ENCODE peak calls at places on chromosomes 6 and 20, in six cellular contexts. One of them, this sample, is unnamed. For H3K4me1, the result is how much of the 10 kb centered on the place peaks cover.

GRCh38 chr6:166253277-166254229 is 54.6 kb downstream of the PRR18 start:
- DNase-seq in lung: no peak
- DNase-seq in CD8-positive, alpha-beta memory T cell: no peak
- DNase-seq in naive thymus-derived CD4-positive, alpha-beta T cell: no peak
- DNase-seq in CD8-positive, alpha-beta T cell: no peak
- DNase-seq in A673: peak
- DNase-seq in this sample: no peak

GRCh38 chr6:133131621-133132020 is 109.5 kb upstream of the EYA4 start:
- DNase-seq in CD8-positive, alpha-beta T cell: no peak
- DNase-seq in naive thymus-derived CD4-positive, alpha-beta T cell: no peak
- DNase-seq in lung: no peak
- DNase-seq in CD8-positive, alpha-beta memory T cell: no peak
- DNase-seq in A673: no peak
- DNase-seq in this sample: no peak

GRCh38 chr20:58718729-58719128 is 26.1 kb downstream of the NPEPL1 start:
- DNase-seq in CD8-positive, alpha-beta T cell: no peak
- DNase-seq in naive thymus-derived CD4-positive, alpha-beta T cell: no peak
- DNase-seq in CD8-positive, alpha-beta memory T cell: no peak
- DNase-seq in lung: peak
- DNase-seq in A673: no peak
- DNase-seq in this sample: peak

GRCh38 chr20:59604770-59605665 is 678 bp downstream of the PHACTR3 start:
- DNase-seq in CD8-positive, alpha-beta memory T cell: no peak
- DNase-seq in lung: no peak
- DNase-seq in naive thymus-derived CD4-positive, alpha-beta T cell: no peak
- DNase-seq in A673: no peak
- DNase-seq in CD8-positive, alpha-beta T cell: no peak
- DNase-seq in this sample: no peak

GRCh38 chr6:108944707-108945685 is 96.8 kb downstream of the ARMC2 start:
- DNase-seq in naive thymus-derived CD4-positive, alpha-beta T cell: no peak
- DNase-seq in lung: no peak
- DNase-seq in CD8-positive, alpha-beta memory T cell: no peak
- DNase-seq in CD8-positive, alpha-beta T cell: no peak
- DNase-seq in A673: no peak
- DNase-seq in this sample: no peak

GRCh38 chr6:84007871-84008270 is 25.7 kb upstream of the MRAP2 start:
- DNase-seq in naive thymus-derived CD4-positive, alpha-beta T cell: no peak
- DNase-seq in A673: no peak
- DNase-seq in CD8-positive, alpha-beta memory T cell: no peak
- DNase-seq in lung: no peak
- DNase-seq in CD8-positive, alpha-beta T cell: no peak
- DNase-seq in this sample: no peak

GRCh38 chr20:34709044-34709835 is 5.1 kb downstream of the TP53INP2 start:
- DNase-seq in CD8-positive, alpha-beta T cell: peak
- DNase-seq in CD8-positive, alpha-beta memory T cell: peak
- DNase-seq in A673: peak
- DNase-seq in naive thymus-derived CD4-positive, alpha-beta T cell: peak
- DNase-seq in lung: peak
- DNase-seq in this sample: peak

GRCh38 chr6:12238191-12238590 is 52.0 kb upstream of the EDN1 start:
- DNase-seq in CD8-positive, alpha-beta T cell: no peak
- DNase-seq in CD8-positive, alpha-beta memory T cell: no peak
- DNase-seq in lung: no peak
- DNase-seq in naive thymus-derived CD4-positive, alpha-beta T cell: no peak
- DNase-seq in A673: no peak
- DNase-seq in this sample: no peak

GRCh38 chr20:1291191-1291741 is 25.2 kb downstream of the SNPH start:
- DNase-seq in A673: peak
- DNase-seq in CD8-positive, alpha-beta memory T cell: no peak
- DNase-seq in naive thymus-derived CD4-positive, alpha-beta T cell: no peak
- DNase-seq in CD8-positive, alpha-beta T cell: no peak
- DNase-seq in lung: no peak
- DNase-seq in this sample: no peak

GRCh38 chr6:143992285-143992684 is 15.8 kb downstream of the PLAGL1 start:
- DNase-seq in CD8-positive, alpha-beta T cell: no peak
- DNase-seq in A673: no peak
- DNase-seq in lung: no peak
- DNase-seq in CD8-positive, alpha-beta memory T cell: no peak
- DNase-seq in naive thymus-derived CD4-positive, alpha-beta T cell: no peak
- DNase-seq in this sample: no peak

GRCh38 chr6:161348628-161348994 is 74.8 kb upstream of the AGPAT4 start:
- DNase-seq in naive thymus-derived CD4-positive, alpha-beta T cell: no peak
- DNase-seq in CD8-positive, alpha-beta memory T cell: no peak
- DNase-seq in lung: no peak
- DNase-seq in A673: no peak
- DNase-seq in CD8-positive, alpha-beta T cell: no peak
- DNase-seq in this sample: no peak

GRCh38 chr6:27296106-27296783 is 15.8 kb downstream of the POM121L2 start:
- DNase-seq in CD8-positive, alpha-beta T cell: no peak
- DNase-seq in CD8-positive, alpha-beta memory T cell: no peak
- DNase-seq in naive thymus-derived CD4-positive, alpha-beta T cell: no peak
- DNase-seq in lung: no peak
- DNase-seq in A673: peak
- DNase-seq in this sample: no peak

GRCh38 chr6:168877821-168878282 is 375.8 kb downstream of the THBS2 start:
- DNase-seq in A673: no peak
- DNase-seq in naive thymus-derived CD4-positive, alpha-beta T cell: no peak
- DNase-seq in CD8-positive, alpha-beta memory T cell: no peak
- DNase-seq in lung: no peak
- DNase-seq in CD8-positive, alpha-beta T cell: no peak
- DNase-seq in this sample: no peak

GRCh38 chr20:34175879-34176278 is 63.8 kb upstream of the EIF2S2 start:
- DNase-seq in CD8-positive, alpha-beta T cell: no peak
- DNase-seq in lung: no peak
- DNase-seq in naive thymus-derived CD4-positive, alpha-beta T cell: no peak
- DNase-seq in CD8-positive, alpha-beta memory T cell: no peak
- DNase-seq in A673: no peak
- DNase-seq in this sample: no peak

GRCh38 chr20:25272223-25273000 is 24.5 kb downstream of the PYGB start:
- DNase-seq in naive thymus-derived CD4-positive, alpha-beta T cell: no peak
- DNase-seq in CD8-positive, alpha-beta memory T cell: no peak
- DNase-seq in CD8-positive, alpha-beta T cell: no peak
- DNase-seq in A673: no peak
- DNase-seq in lung: no peak
- DNase-seq in this sample: peak

GRCh38 chr6:125252891-125253290 is 48.9 kb downstream of the HDDC2 start:
- DNase-seq in CD8-positive, alpha-beta memory T cell: no peak
- DNase-seq in CD8-positive, alpha-beta T cell: no peak
- DNase-seq in naive thymus-derived CD4-positive, alpha-beta T cell: no peak
- DNase-seq in A673: no peak
- DNase-seq in lung: no peak
- DNase-seq in this sample: no peak

GRCh38 chr20:32155017-32155965 is 45.8 kb downstream of the TM9SF4 start:
- DNase-seq in lung: peak
- DNase-seq in CD8-positive, alpha-beta T cell: peak
- DNase-seq in CD8-positive, alpha-beta memory T cell: no peak
- DNase-seq in A673: peak
- DNase-seq in naive thymus-derived CD4-positive, alpha-beta T cell: no peak
- DNase-seq in this sample: peak

GRCh38 chr20:51365670-51366069 is 176.8 kb downstream of the NFATC2 start:
- DNase-seq in lung: no peak
- DNase-seq in CD8-positive, alpha-beta T cell: no peak
- DNase-seq in A673: no peak
- DNase-seq in CD8-positive, alpha-beta memory T cell: no peak
- DNase-seq in naive thymus-derived CD4-positive, alpha-beta T cell: no peak
- DNase-seq in this sample: peak

GRCh38 chr6:159451051-159451450 is 242.0 kb downstream of the SOD2 start:
- DNase-seq in lung: no peak
- DNase-seq in A673: no peak
- DNase-seq in naive thymus-derived CD4-positive, alpha-beta T cell: no peak
- DNase-seq in CD8-positive, alpha-beta memory T cell: no peak
- DNase-seq in CD8-positive, alpha-beta T cell: no peak
- DNase-seq in this sample: no peak

GRCh38 chr6:47495954-47496545 is 18.5 kb downstream of the CD2AP start:
- DNase-seq in naive thymus-derived CD4-positive, alpha-beta T cell: no peak
- DNase-seq in lung: no peak
- DNase-seq in A673: no peak
- DNase-seq in CD8-positive, alpha-beta T cell: no peak
- DNase-seq in CD8-positive, alpha-beta memory T cell: no peak
- DNase-seq in this sample: no peak
- H3K4me1 ChIP-seq in naive thymus-derived CD4-positive, alpha-beta T cell: under half
- H3K4me1 ChIP-seq in lung: under half
- H3K4me1 ChIP-seq in A673: under half
- H3K4me1 ChIP-seq in CD8-positive, alpha-beta T cell: under half
- H3K4me1 ChIP-seq in CD8-positive, alpha-beta memory T cell: under half
- H3K4me1 ChIP-seq in this sample: under half

DNA sequence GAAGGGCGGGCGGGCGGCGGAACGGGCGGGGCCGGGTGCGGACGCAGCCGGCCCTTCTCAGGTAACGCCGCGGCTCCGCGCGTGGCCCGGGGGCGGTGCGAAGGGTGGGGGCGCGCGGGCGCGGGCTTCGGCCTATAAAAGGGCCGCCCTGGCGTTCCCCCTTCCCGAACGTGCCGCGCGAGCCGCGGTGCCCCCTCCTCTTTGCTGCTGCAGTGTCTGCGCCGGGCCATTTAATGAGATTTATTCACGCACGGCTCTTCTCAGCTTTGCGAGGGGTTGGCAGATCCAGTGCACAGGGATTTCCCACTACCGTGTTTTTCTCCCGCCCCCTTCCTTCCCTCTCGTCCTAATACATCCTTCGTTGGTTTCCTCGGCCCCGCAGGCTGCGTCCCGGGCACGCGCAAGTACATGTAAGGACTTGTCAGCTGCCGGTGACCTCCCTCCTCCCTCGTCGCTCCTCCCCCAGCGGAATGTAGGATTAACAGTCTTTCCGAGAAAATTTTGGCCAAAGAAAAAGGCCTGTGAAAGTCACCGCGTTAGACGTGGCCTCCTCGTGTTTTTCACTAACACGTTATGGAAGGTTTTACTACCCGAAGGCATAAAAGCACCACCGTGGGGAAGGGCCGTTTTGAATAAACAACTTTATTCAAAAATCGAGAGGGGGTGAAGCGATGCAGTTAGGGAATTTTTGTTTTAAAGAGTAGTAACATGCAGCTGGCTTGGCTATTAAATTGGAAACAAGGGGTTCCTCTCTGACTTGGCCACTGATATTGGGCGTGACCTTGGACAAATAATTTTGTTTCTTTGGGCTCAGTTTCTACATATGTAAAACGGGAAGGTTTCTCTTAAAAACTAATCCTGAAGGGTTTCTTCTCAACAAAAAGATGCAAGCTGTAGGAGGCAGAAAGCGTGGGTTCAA is 977 bp upstream of the REV3L start:
- DNase-seq in CD8-positive, alpha-beta memory T cell: peak
- DNase-seq in lung: peak
- DNase-seq in CD8-positive, alpha-beta T cell: peak
- DNase-seq in A673: peak
- DNase-seq in naive thymus-derived CD4-positive, alpha-beta T cell: peak
- DNase-seq in this sample: peak
- H3K4me1 ChIP-seq in CD8-positive, alpha-beta memory T cell: under half
- H3K4me1 ChIP-seq in lung: under half
- H3K4me1 ChIP-seq in CD8-positive, alpha-beta T cell: under half
- H3K4me1 ChIP-seq in A673: under half
- H3K4me1 ChIP-seq in naive thymus-derived CD4-positive, alpha-beta T cell: under half
- H3K4me1 ChIP-seq in this sample: under half

GRCh38 chr6:170289108-170289931 is 1.6 kb downstream of the DLL1 start:
- DNase-seq in A673: no peak
- DNase-seq in lung: no peak
- DNase-seq in CD8-positive, alpha-beta T cell: peak
- DNase-seq in naive thymus-derived CD4-positive, alpha-beta T cell: peak
- DNase-seq in CD8-positive, alpha-beta memory T cell: no peak
- DNase-seq in this sample: no peak
- H3K4me1 ChIP-seq in A673: under half
- H3K4me1 ChIP-seq in lung: under half
- H3K4me1 ChIP-seq in CD8-positive, alpha-beta T cell: under half
- H3K4me1 ChIP-seq in naive thymus-derived CD4-positive, alpha-beta T cell: under half
- H3K4me1 ChIP-seq in CD8-positive, alpha-beta memory T cell: under half
- H3K4me1 ChIP-seq in this sample: under half

DNA sequence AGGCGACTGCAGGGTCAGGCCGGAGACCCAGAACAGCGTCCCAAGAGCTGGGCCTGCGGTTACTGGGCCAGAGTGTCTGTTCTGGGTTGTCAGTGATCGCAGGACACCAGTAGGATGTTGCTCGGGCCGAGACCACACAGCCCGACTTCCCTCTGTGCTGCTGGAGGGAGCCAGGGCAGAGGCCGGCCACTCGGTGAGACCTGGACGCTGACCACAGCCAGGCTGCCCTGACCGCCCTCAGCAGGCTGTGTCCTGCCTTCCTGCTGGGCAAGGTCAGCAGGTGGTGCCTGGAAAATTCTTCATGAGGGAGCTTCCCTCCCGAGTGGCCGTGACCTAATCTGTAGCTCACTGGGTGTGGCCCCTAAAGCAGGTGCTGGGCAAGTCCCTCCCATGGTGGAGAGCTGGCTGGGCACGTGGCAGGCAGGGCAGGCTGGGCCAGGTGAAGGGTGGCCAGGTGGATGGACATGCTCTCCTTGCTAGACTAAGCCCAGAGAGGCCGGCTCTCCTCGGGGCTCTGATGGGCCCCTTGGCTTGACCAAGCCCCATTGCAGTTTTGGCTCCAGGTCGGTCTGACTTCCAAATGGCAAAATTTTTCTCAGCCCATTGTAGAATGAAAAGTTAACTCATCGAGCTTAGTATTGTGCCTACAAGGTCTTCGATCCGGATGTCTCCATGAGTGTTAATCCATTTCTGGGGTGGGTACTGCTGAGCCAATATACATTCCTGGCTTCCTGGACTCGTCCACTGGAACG is 1.9 kb downstream of the SLCO4A1 start:
- DNase-seq in CD8-positive, alpha-beta memory T cell: no peak
- DNase-seq in A673: no peak
- DNase-seq in lung: no peak
- DNase-seq in CD8-positive, alpha-beta T cell: no peak
- DNase-seq in naive thymus-derived CD4-positive, alpha-beta T cell: no peak
- DNase-seq in this sample: no peak
- H3K4me1 ChIP-seq in CD8-positive, alpha-beta memory T cell: under half
- H3K4me1 ChIP-seq in A673: under half
- H3K4me1 ChIP-seq in lung: under half
- H3K4me1 ChIP-seq in CD8-positive, alpha-beta T cell: under half
- H3K4me1 ChIP-seq in naive thymus-derived CD4-positive, alpha-beta T cell: under half
- H3K4me1 ChIP-seq in this sample: under half

This sample was measured in RWPE2.